ENCODE peak calls at places on chromosomes 16 and 17, in four cellular contexts. B is Peyer's patch, O is GM19239, Z is aorta. Y is an unnamed sample.

GRCh38 chr17:79630821-79631639 is 20.2 kb upstream of the RBFOX3 start:
- DNase-seq in Z (no peak), B (no peak), O (no peak), Y (peak; percentile 79)

GRCh38 chr17:40086150-40087044 is 14.0 kb downstream of the NR1D1 start:
- DNase-seq in Z (no peak), O (peak; percentile 75), B (peak; percentile 69), Y (no peak)

GRCh38 chr16:2963074-2963610 is 933 bp upstream of the KREMEN2 start:
- DNase-seq in Z (no peak), O (no peak), B (no peak), Y (no peak)

GRCh38 chr16:85556456-85557082 is 56.6 kb upstream of the GSE1 start:
- DNase-seq in Z (peak; percentile 72), O (peak; percentile 82), B (peak; percentile 79), Y (no peak)

GRCh38 chr17:30323895-30324319 is 9.9 kb downstream of the TMIGD1 start:
- DNase-seq in O (peak; percentile 12), B (peak; percentile 25), Z (peak; percentile 64), Y (no peak)

GRCh38 chr16:4192206-4192605 is 49.7 kb downstream of the SRL start:
- DNase-seq in O (no peak), B (no peak), Z (no peak), Y (no peak)

GRCh38 chr17:76957600-76958464 is 89.6 kb downstream of the MGAT5B start:
- DNase-seq in B (peak; percentile 31), Z (no peak), O (no peak), Y (no peak)

GRCh38 chr17:73192894-73193701 is at the start of gene COG1:
- DNase-seq in Z (peak; percentile 92), O (peak; percentile 94), B (peak; percentile 87), Y (peak; percentile 93)

GRCh38 chr16:47143677-47144558 is at the start of gene NETO2:
- DNase-seq in B (peak; percentile 50), Z (peak; percentile 62), O (peak; percentile 60), Y (no peak)

GRCh38 chr17:69505740-69506139 is 91.2 kb downstream of the MAP2K6 start:
- DNase-seq in Z (no peak), O (no peak), B (no peak), Y (no peak)

GRCh38 chr17:49403514-49404289 is 11.0 kb downstream of the PHB1 start:
- DNase-seq in B (peak; percentile 54), O (no peak), Z (no peak), Y (peak; percentile 82)

GRCh38 chr17:83101805-83102480 is 22.5 kb downstream of the METRNL start:
- DNase-seq in B (no peak), O (no peak), Z (peak; percentile 72), Y (no peak)

GRCh38 chr17:44209786-44210341 is 9.6 kb downstream of the UBTF start:
- DNase-seq in Z (no peak), O (no peak), B (no peak), Y (no peak)

GRCh38 chr17:76263896-76264295 is 1.3 kb upstream of the UBALD2 start:
- DNase-seq in Z (no peak), O (no peak), B (no peak), Y (no peak)

GRCh38 chr16:81850197-81850944 is 71.3 kb downstream of the PLCG2 start:
- DNase-seq in O (no peak), B (no peak), Z (no peak), Y (no peak)

GRCh38 chr16:85902366-85903155 is 3.6 kb downstream of the IRF8 start:
- DNase-seq in O (peak; percentile 83), Z (no peak), B (peak; percentile 90), Y (no peak)

GRCh38 chr16:54846761-54847160 is 83.9 kb upstream of the IRX5 start:
- DNase-seq in B (no peak), O (no peak), Z (no peak), Y (no peak)

GRCh38 chr17:55037828-55038227 is 69.3 kb downstream of the STXBP4 start:
- DNase-seq in O (peak; percentile 5), Z (no peak), B (no peak), Y (no peak)

GRCh38 chr17:54976316-54976715 is 7.8 kb downstream of the STXBP4 start:
- DNase-seq in B (no peak), Z (no peak), O (no peak), Y (no peak)

GRCh38 chr17:5500247-5500803 is 14.0 kb downstream of the MIS12 start:
- DNase-seq in Z (no peak), B (no peak), O (no peak), Y (no peak)

GRCh38 chr17:75828051-75828400 is 16.2 kb downstream of the UNC13D start:
- DNase-seq in O (no peak), B (peak; percentile 33), Z (no peak), Y (no peak)

GRCh38 chr16:8628981-8629725 is 7.7 kb downstream of the METTL22 start:
- DNase-seq in Z (no peak), O (no peak), B (no peak), Y (no peak)

GRCh38 chr17:32610027-32610650 is 123.3 kb downstream of the CDK5R1 start:
- DNase-seq in O (no peak), B (no peak), Z (no peak), Y (no peak)

GRCh38 chr17:45411348-45412105 is 21.1 kb downstream of the ARHGAP27 start:
- DNase-seq in B (no peak), O (no peak), Z (peak; percentile 24), Y (no peak)

GRCh38 chr17:2821868-2822267 is 25.6 kb downstream of the RAP1GAP2 start:
- DNase-seq in O (no peak), Z (no peak), B (no peak), Y (no peak)

GRCh38 chr17:58870747-58871146 is 115.1 kb downstream of the PPM1E start:
- DNase-seq in O (no peak), B (no peak), Z (no peak), Y (no peak)

GRCh38 chr16:57304169-57305061 is 19.9 kb upstream of the PLLP start:
- DNase-seq in B (no peak), O (no peak), Z (peak; percentile 82), Y (peak; percentile 77)

GRCh38 chr17:19286751-19287341 is 49.7 kb downstream of the EPN2 start:
- DNase-seq in B (no peak), O (no peak), Z (no peak), Y (no peak)

GRCh38 chr17:65550075-65550635 is 11.3 kb downstream of the AXIN2 start:
- DNase-seq in B (no peak), O (no peak), Z (no peak), Y (no peak)

GRCh38 chr17:1391577-1391976 is 8.4 kb downstream of the YWHAE start:
- DNase-seq in O (no peak), Z (no peak), B (no peak), Y (peak; percentile 45)

GRCh38 chr16:12130691-12131302 is 154.3 kb downstream of the SNX29 start:
- DNase-seq in O (no peak), Z (no peak), B (no peak), Y (no peak)

Y was measured in mesenteric fat pad.